ENCODE peak calls at places on chromosomes 4 and X, in six cellular contexts. T, J, R, C, Y and Q are unnamed samples. For H3K9me3, the result is how much of the 10 kb centered on the place peaks cover.

GRCh38 chr4:84952004-84952403 is 14.5 kb downstream of the WDFY3 start:
- DNase-seq in T (no peak), J (no peak), R (no peak), C (no peak), Y (peak), Q (no peak)

GRCh38 chrX:130524476-130525194 is 122.8 kb downstream of the RBMX2 start:
- DNase-seq in T (no peak), J (no peak), R (no peak), C (no peak), Y (no peak), Q (no peak)

GRCh38 chr4:73608677-73609594 is 11.3 kb downstream of the RASSF6 start:
- DNase-seq in T (peak), J (no peak), R (no peak), C (no peak), Y (peak), Q (no peak)

GRCh38 chr4:80967346-80967745 is 63.2 kb upstream of the BMP3 start:
- DNase-seq in T (no peak), J (no peak), R (no peak), C (no peak), Y (no peak), Q (no peak)

GRCh38 chr4:153651961-153652784 is 31.9 kb upstream of the TLR2 start:
- DNase-seq in T (no peak), J (no peak), R (no peak), C (no peak), Y (no peak), Q (no peak)

GRCh38 chrX:30618160-30618765 is 35.0 kb upstream of the GK start:
- DNase-seq in T (peak), J (no peak), R (no peak), C (no peak), Y (no peak), Q (no peak)

GRCh38 chr4:25477251-25477650 is 100.2 kb downstream of the ANAPC4 start:
- DNase-seq in T (no peak), J (no peak), R (no peak), C (no peak), Y (no peak), Q (no peak)

GRCh38 chrX:115968436-115969252 is 201.9 kb upstream of the AGTR2 start:
- DNase-seq in T (no peak), J (peak), R (no peak), C (peak), Y (no peak), Q (peak)

GRCh38 chr4:85128246-85129204 is 162.0 kb upstream of the WDFY3 start:
- DNase-seq in T (no peak), J (no peak), R (no peak), C (no peak), Y (no peak), Q (no peak)

GRCh38 chrX:44967221-44967620 is 94.2 kb downstream of the KDM6A start:
- DNase-seq in T (no peak), J (no peak), R (no peak), C (no peak), Y (no peak), Q (no peak)

GRCh38 chr4:108393870-108394269 is 225.1 kb upstream of the LEF1 start:
- DNase-seq in T (no peak), J (no peak), R (no peak), C (no peak), Y (no peak), Q (no peak)

GRCh38 chr4:119748853-119749252 is 120.2 kb upstream of the PDE5A start:
- DNase-seq in T (no peak), J (no peak), R (no peak), C (no peak), Y (peak), Q (no peak)

GRCh38 chrX:153446636-153446936 is 730 bp upstream of the TREX2 start:
- DNase-seq in T (no peak), J (no peak), R (no peak), C (no peak), Y (no peak), Q (no peak)

GRCh38 chrX:112279940-112280339 is 197.4 kb upstream of the TRPC5 start:
- DNase-seq in T (no peak), J (no peak), R (no peak), C (no peak), Y (no peak), Q (no peak)

GRCh38 chr4:140738111-140738510 is 18.1 kb downstream of the TBC1D9 start:
- DNase-seq in T (no peak), J (no peak), R (no peak), C (no peak), Y (no peak), Q (no peak)

GRCh38 chr4:185020293-185020808 is 2.1 kb downstream of the HELT start:
- DNase-seq in T (no peak), J (no peak), R (no peak), C (no peak), Y (no peak), Q (peak)

GRCh38 chr4:123034023-123034422 is 111.6 kb upstream of the NUDT6 start:
- DNase-seq in T (no peak), J (no peak), R (no peak), C (no peak), Y (peak), Q (no peak)

GRCh38 chr4:48949518-48950207 is 36.4 kb upstream of the CWH43 start:
- DNase-seq in T (no peak), J (no peak), R (no peak), C (no peak), Y (no peak), Q (no peak)

GRCh38 chr4:122309988-122310626 is 68.7 kb upstream of the ADAD1 start:
- DNase-seq in T (peak), J (no peak), R (no peak), C (no peak), Y (peak), Q (no peak)

GRCh38 chrX:16671005-16671404 is 21.0 kb downstream of the S100G start:
- DNase-seq in T (peak), J (no peak), R (no peak), C (no peak), Y (peak), Q (no peak)

GRCh38 chr4:158297866-158298265 is 87.6 kb downstream of the TMEM144 start:
- DNase-seq in T (no peak), J (no peak), R (no peak), C (no peak), Y (no peak), Q (no peak)

GRCh38 chrX:47145408-47146120 is 543 bp downstream of the RBM10 start:
- DNase-seq in T (peak), J (no peak), R (no peak), C (no peak), Y (no peak), Q (no peak)

GRCh38 chr4:38717604-38718003 is 53.6 kb downstream of the KLF3 start:
- DNase-seq in T (no peak), J (no peak), R (no peak), C (no peak), Y (peak), Q (no peak)

GRCh38 chr4:96677499-96677898 is 837.6 kb downstream of the PDHA2 start:
- DNase-seq in T (no peak), J (no peak), R (no peak), C (no peak), Y (no peak), Q (no peak)

GRCh38 chrX:102339312-102340298 is 92.6 kb downstream of the NXF2 start:
- DNase-seq in T (no peak), J (no peak), R (no peak), C (no peak), Y (no peak), Q (peak)

GRCh38 chr4:176920694-176921093 is 128.0 kb upstream of the VEGFC start:
- DNase-seq in T (no peak), J (no peak), R (no peak), C (no peak), Y (peak), Q (no peak)

GRCh38 chrX:24241822-24242648 is 71.8 kb downstream of the SUPT20HL2 start:
- DNase-seq in T (peak), J (no peak), R (no peak), C (no peak), Y (peak), Q (no peak)

GRCh38 chrX:122565952-122566351 is 618.1 kb upstream of the GRIA3 start:
- DNase-seq in T (no peak), J (peak), R (no peak), C (no peak), Y (peak), Q (no peak)

GRCh38 chrX:155179343-155179997 is 36.8 kb upstream of the VBP1 start:
- DNase-seq in T (no peak), J (no peak), R (no peak), C (no peak), Y (no peak), Q (no peak)

GRCh38 chr4:139018971-139019758 is 3.6 kb downstream of the NOCT start:
- DNase-seq in T (no peak), J (no peak), R (no peak), C (no peak), Y (peak), Q (no peak)

GRCh38 chr4:52979821-52980590 is 117.9 kb downstream of the RASL11B start:
- DNase-seq in T (no peak), J (no peak), R (no peak), C (no peak), Y (no peak), Q (no peak)

GRCh38 chr4:3021627-3022026 is 52.7 kb downstream of the HTT-AS start:
- DNase-seq in T (no peak), J (no peak), R (peak), C (no peak), Y (no peak), Q (no peak)

GRCh38 chrX:7926501-7926900 is 712 bp downstream of the PNPLA4 start:
- DNase-seq in T (peak), J (no peak), R (no peak), C (no peak), Y (peak), Q (no peak)
- H3K27ac ChIP-seq in T (peak), J (peak), R (no peak), C (peak), Y (no peak), Q (peak)

DNA sequence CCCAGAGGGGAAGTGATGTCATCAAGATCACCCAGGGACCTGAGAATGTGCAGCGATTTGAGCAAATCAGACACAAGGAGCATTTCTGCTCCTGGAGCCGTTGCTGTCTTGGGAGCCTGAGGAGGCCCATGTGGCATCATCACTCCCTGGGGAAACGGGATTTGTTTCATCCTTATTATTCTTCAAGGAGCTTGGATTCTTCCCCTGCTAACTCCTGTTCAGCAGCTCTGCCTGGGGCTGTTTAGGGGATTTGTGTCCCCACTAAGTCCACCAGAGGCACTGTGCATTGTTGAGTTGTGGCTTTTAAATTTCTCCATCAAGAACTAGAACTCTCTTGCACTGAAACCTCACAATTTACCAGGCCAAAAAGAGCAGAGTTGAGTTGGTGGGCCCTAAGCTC is 104.2 kb upstream of the MSX1 start:
- DNase-seq in T (no peak), J (no peak), R (no peak), C (no peak), Y (no peak), Q (no peak)
- TF ChIP-seq CTCF in T (no peak), J (no peak), R (no peak), C (no peak), Y (no peak), Q (no peak)

DNA sequence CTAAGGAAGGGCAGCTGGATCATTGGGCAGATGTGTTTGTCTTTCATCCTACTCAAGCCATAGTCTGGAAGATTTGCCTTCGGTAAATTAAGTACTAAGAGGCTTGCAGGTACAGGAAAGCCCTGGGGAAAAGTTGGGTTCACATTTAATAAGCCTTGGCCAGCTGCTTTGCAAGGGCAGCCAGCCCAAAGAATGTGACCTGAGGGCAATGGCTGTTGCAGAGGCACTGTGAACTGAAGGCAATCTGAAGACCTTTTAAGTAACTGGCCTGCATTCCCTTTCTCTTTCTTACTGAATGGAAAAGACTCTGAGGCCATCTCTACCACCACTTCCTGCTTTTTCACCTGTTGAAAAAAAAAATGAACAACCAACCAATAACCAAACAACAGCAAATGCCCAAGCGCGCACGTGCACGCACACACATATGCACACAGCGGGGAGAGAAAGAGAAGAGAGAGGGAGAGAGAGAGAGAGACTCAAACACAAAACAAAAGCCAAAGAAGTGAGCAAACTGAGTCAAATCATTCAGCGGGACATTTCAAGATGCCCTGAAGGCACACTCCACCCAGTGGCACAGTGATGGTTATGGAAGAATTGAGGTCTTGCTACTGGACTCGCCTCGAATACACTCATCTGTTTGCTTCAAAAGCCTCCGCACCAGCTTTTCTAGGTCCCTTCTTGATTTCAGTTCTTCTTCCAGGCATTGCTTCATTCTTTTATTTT is 19.6 kb downstream of the CD40LG start:
- DNase-seq in T (no peak), J (no peak), R (no peak), C (no peak), Y (no peak), Q (no peak)
- H3K9me3 ChIP-seq in T (under half), J (under half), R (under half), C (under half), Y (under half), Q (under half)

GRCh38 chr4:15131551-15131950 is 129.3 kb downstream of the CPEB2 start:
- DNase-seq in T (no peak), J (no peak), R (no peak), C (peak), Y (no peak), Q (peak)
- H3K27ac ChIP-seq in T (no peak), J (no peak), R (no peak), C (no peak), Y (no peak), Q (no peak)